ENCODE peak calls at places on chromosomes 6 and 20, in five cellular contexts. Q is fibroblast of the aortic adventitia; J is activated CD4-positive, alpha-beta T cell treated with anti-CD3 and anti-CD28 coated beads, Interleukin-2, amount 50 U/mL, for 24 hours; E is GM12865; H is GM12892. V is an unnamed sample.

GRCh38 chr20:31722388-31723281 is at the start of gene BCL2L1:
- DNase-seq in Q (peak), J (peak), E (peak), H (peak), V (peak)

GRCh38 chr20:60786686-60787217 is 465.3 kb upstream of the CDH4 start:
- DNase-seq in Q (no peak), J (no peak), E (no peak), H (no peak), V (no peak)

GRCh38 chr6:8881663-8882062 is 446.3 kb upstream of the SLC35B3 start:
- DNase-seq in Q (no peak), J (no peak), E (no peak), H (no peak), V (no peak)

GRCh38 chr20:31707994-31708744 is 14.5 kb downstream of the BCL2L1 start:
- DNase-seq in Q (no peak), J (no peak), E (peak), H (no peak), V (no peak)

GRCh38 chr20:37504404-37505096 is 16.5 kb upstream of the NNAT start:
- DNase-seq in Q (no peak), J (no peak), E (no peak), H (no peak), V (no peak)

GRCh38 chr20:21143194-21143890 is 17.5 kb downstream of the KIZ start:
- DNase-seq in Q (no peak), J (no peak), E (no peak), H (no peak), V (no peak)

GRCh38 chr6:111423960-111424846 is 58.8 kb downstream of the REV3L start:
- DNase-seq in Q (peak), J (no peak), E (no peak), H (no peak), V (peak)

GRCh38 chr6:12751694-12752304 is 35.2 kb downstream of the PHACTR1 start:
- DNase-seq in Q (peak), J (no peak), E (peak), H (peak), V (peak)

GRCh38 chr20:63848003-63848911 is 13.0 kb upstream of the ABHD16B start:
- DNase-seq in Q (no peak), J (no peak), E (no peak), H (no peak), V (no peak)

GRCh38 chr20:39039261-39039660 is 77.1 kb downstream of the DHX35 start:
- DNase-seq in Q (no peak), J (no peak), E (no peak), H (no peak), V (no peak)

GRCh38 chr6:140237251-140237650 is 862.8 kb upstream of the CITED2 start:
- DNase-seq in Q (no peak), J (no peak), E (no peak), H (no peak), V (no peak)

GRCh38 chr6:85797993-85798392 is 155.3 kb upstream of the SYNCRIP start:
- DNase-seq in Q (no peak), J (no peak), E (no peak), H (no peak), V (peak)

GRCh38 chr6:129321303-129321702 is 388.7 kb downstream of the ARHGAP18 start:
- DNase-seq in Q (no peak), J (no peak), E (no peak), H (no peak), V (no peak)

GRCh38 chr20:8722277-8722928 is 346.5 kb upstream of the PLCB4 start:
- DNase-seq in Q (peak), J (no peak), E (peak), H (no peak), V (peak)

GRCh38 chr6:133130863-133131262 is 110.3 kb upstream of the EYA4 start:
- DNase-seq in Q (peak), J (no peak), E (no peak), H (no peak), V (peak)

GRCh38 chr6:119495230-119495683 is 145.7 kb upstream of the MAN1A1 start:
- DNase-seq in Q (no peak), J (no peak), E (no peak), H (no peak), V (no peak)

GRCh38 chr20:4702562-4703280 is 19.0 kb upstream of the PRND start:
- DNase-seq in Q (no peak), J (no peak), E (no peak), H (no peak), V (no peak)

GRCh38 chr6:42417641-42418112 is 34.0 kb downstream of the TRERF1 start:
- DNase-seq in Q (peak), J (no peak), E (no peak), H (no peak), V (no peak)

GRCh38 chr6:17965397-17965796 is 22.0 kb downstream of the KIF13A start:
- DNase-seq in Q (peak), J (no peak), E (no peak), H (no peak), V (peak)

GRCh38 chr20:49063279-49063678 is 17.2 kb downstream of the CSE1L start:
- DNase-seq in Q (no peak), J (no peak), E (no peak), H (no peak), V (no peak)

GRCh38 chr6:69232506-69233194 is 564.2 kb downstream of the LMBRD1 start:
- DNase-seq in Q (peak), J (peak), E (peak), H (peak), V (peak)

GRCh38 chr20:3889489-3890409 is 562 bp downstream of the PANK2 start:
- DNase-seq in Q (no peak), J (peak), E (peak), H (peak), V (no peak)

GRCh38 chr20:63205896-63206295 is 10.0 kb downstream of the YTHDF1 start:
- DNase-seq in Q (no peak), J (no peak), E (no peak), H (no peak), V (no peak)

GRCh38 chr6:81950877-81951276 is 198.4 kb upstream of the TENT5A start:
- DNase-seq in Q (peak), J (no peak), E (peak), H (no peak), V (peak)

GRCh38 chr20:1402149-1402548 is 9.3 kb upstream of the FKBP1A start:
- DNase-seq in Q (peak), J (no peak), E (no peak), H (no peak), V (peak)

GRCh38 chr6:167855825-167856425 is 29.2 kb downstream of the AFDN start:
- DNase-seq in Q (peak), J (no peak), E (no peak), H (no peak), V (peak)

GRCh38 chr20:60087563-60088105 is 129.4 kb downstream of the CDH26 start:
- DNase-seq in Q (peak), J (no peak), E (no peak), H (no peak), V (peak)